ENCODE peak calls at places on chromosomes 1 and 21, in four cellular contexts. T is ureter, G is iPS-NIHi11, J is mucosa of descending colon. O is an unnamed sample.

GRCh38 chr1:228493141-228494043 is 6.2 kb downstream of the RNF187 start:
- DNase-seq in T (no peak), G (no peak), J (no peak), O (no peak)

GRCh38 chr1:183129921-183130675 is 56.0 kb upstream of the LAMC2 start:
- DNase-seq in T (no peak), G (no peak), J (no peak), O (no peak)

GRCh38 chr21:41641821-41642368 is 125.0 kb downstream of the RIPK4 start:
- DNase-seq in T (peak), G (no peak), J (no peak), O (peak)

GRCh38 chr21:15841856-15842564 is 112.2 kb downstream of the USP25 start:
- DNase-seq in T (no peak), G (no peak), J (no peak), O (peak)

GRCh38 chr1:172338295-172338735 is 82.2 kb upstream of the C1orf105 start:
- DNase-seq in T (no peak), G (no peak), J (no peak), O (no peak)

GRCh38 chr1:211625040-211625439 is 46.1 kb upstream of the SLC30A1 start:
- DNase-seq in T (no peak), G (no peak), J (no peak), O (peak)

GRCh38 chr1:200075522-200075921 is 48.0 kb downstream of the NR5A2 start:
- DNase-seq in T (no peak), G (no peak), J (no peak), O (no peak)

GRCh38 chr1:236762410-236762809 is 32.7 kb upstream of the MTR start:
- DNase-seq in T (no peak), G (no peak), J (no peak), O (peak)

GRCh38 chr1:111553199-111553598 is 49.8 kb upstream of the ADORA3 start:
- DNase-seq in T (no peak), G (no peak), J (no peak), O (peak)